ENCODE peak calls at places on chromosomes 6 and 20, in ten cellular contexts. R is stomach, H is A549, B is tibial nerve, N is sigmoid colon, Z is ovary, D is K562, J is HepG2, F is SK-N-SH, L is suprapubic skin. V is an unnamed sample.

GRCh38 chr6:52124126-52125121 is 37.0 kb upstream of the PKHD1 start:
- DNase-seq in L (no peak), R (no peak), B (no peak), Z (no peak), N (no peak), J (peak; percentile 8), H (no peak), D (no peak), F (no peak), V (no peak)

GRCh38 chr6:52893221-52893620 is 16.3 kb downstream of the GSTA3 start:
- DNase-seq in D (no peak), H (no peak), B (no peak), Z (no peak), F (no peak), J (no peak), N (no peak), L (no peak), R (no peak), V (no peak)

GRCh38 chr6:33790306-33790855 is 1.5 kb upstream of the LEMD2 start:
- DNase-seq in R (no peak), H (no peak), J (no peak), B (no peak), F (no peak), L (no peak), Z (no peak), D (no peak), N (no peak), V (no peak)

GRCh38 chr6:34067814-34068213 is 78.1 kb downstream of the GRM4 start:
- DNase-seq in L (no peak), Z (no peak), R (no peak), F (no peak), H (peak; percentile 37), J (no peak), N (no peak), D (no peak), B (no peak), V (no peak)

GRCh38 chr6:157531169-157531985 is 150.4 kb downstream of the ZDHHC14 start:
- DNase-seq in D (no peak), N (no peak), R (no peak), J (peak; percentile 100), L (no peak), F (no peak), B (no peak), H (no peak), Z (no peak), V (peak; percentile 78)

GRCh38 chr6:113909224-113909856 is 52.2 kb downstream of the MARCKS start:
- DNase-seq in D (peak; percentile 49), N (no peak), H (peak; percentile 47), L (no peak), J (peak; percentile 45), F (peak; percentile 63), Z (no peak), R (no peak), B (peak; percentile 42), V (no peak)

GRCh38 chr6:101399627-101399955 is 6.1 kb downstream of the GRIK2 start:
- DNase-seq in Z (no peak), D (no peak), N (no peak), H (no peak), B (no peak), L (no peak), R (no peak), J (no peak), F (peak; percentile 45), V (no peak)

GRCh38 chr20:513429-513828 is 30.2 kb downstream of the CSNK2A1 start:
- DNase-seq in Z (no peak), R (no peak), H (no peak), D (no peak), J (no peak), F (no peak), B (no peak), L (no peak), N (no peak), V (no peak)

GRCh38 chr20:33261465-33261864 is 21.5 kb upstream of the BPIFB1 start:
- DNase-seq in Z (no peak), F (no peak), R (no peak), L (no peak), J (no peak), H (peak; percentile 9), D (no peak), B (no peak), N (no peak), V (no peak)

GRCh38 chr20:33259371-33259770 is 23.6 kb downstream of the BPIFA1 start:
- DNase-seq in L (no peak), N (no peak), F (no peak), D (no peak), R (no peak), J (no peak), Z (no peak), B (no peak), H (no peak), V (no peak)

GRCh38 chr20:33263784-33264183 is 19.2 kb upstream of the BPIFB1 start:
- DNase-seq in N (no peak), F (no peak), Z (no peak), H (no peak), D (no peak), J (no peak), R (no peak), L (no peak), B (no peak), V (no peak)

GRCh38 chr20:33267691-33268090 is 15.3 kb upstream of the BPIFB1 start:
- DNase-seq in J (no peak), D (no peak), L (no peak), B (no peak), N (no peak), F (no peak), R (no peak), Z (no peak), H (no peak), V (no peak)

GRCh38 chr20:33262658-33263065 is 20.4 kb upstream of the BPIFB1 start:
- DNase-seq in F (peak; percentile 52), D (peak; percentile 30), R (peak; percentile 67), L (no peak), N (no peak), Z (no peak), J (peak; percentile 82), B (peak; percentile 33), H (peak; percentile 68), V (no peak)
- TF ChIP-seq EP300 in F (no peak), D (no peak), R (no peak), L (no peak), N (no peak), Z (no peak), J (no peak), B (no peak), H (no peak), V (no peak)

GRCh38 chr6:26205161-26205624 is 118.0 kb downstream of the HFE start:
- DNase-seq in J (peak; percentile 84), Z (peak; percentile 90), F (peak; percentile 49), N (peak; percentile 95), B (peak; percentile 68), H (peak; percentile 89), L (no peak), R (peak; percentile 77), D (peak; percentile 92), V (peak; percentile 89)

GRCh38 chr6:26205625-26206574 is 118.7 kb downstream of the HFE start:
- DNase-seq in J (peak; percentile 51), N (no peak), L (no peak), D (no peak), B (no peak), H (peak; percentile 84), F (peak; percentile 25), Z (no peak), R (no peak), V (peak; percentile 26)

GRCh38 chr6:26202201-26202611 is 115.0 kb downstream of the HFE start:
- DNase-seq in R (no peak), L (no peak), D (no peak), H (no peak), F (no peak), Z (no peak), B (no peak), N (no peak), J (no peak), V (no peak)

GRCh38 chr6:26202811-26203583 is 115.8 kb downstream of the HFE start:
- DNase-seq in H (no peak), J (no peak), D (no peak), R (no peak), B (no peak), F (no peak), L (no peak), N (no peak), Z (no peak), V (no peak)

DNA sequence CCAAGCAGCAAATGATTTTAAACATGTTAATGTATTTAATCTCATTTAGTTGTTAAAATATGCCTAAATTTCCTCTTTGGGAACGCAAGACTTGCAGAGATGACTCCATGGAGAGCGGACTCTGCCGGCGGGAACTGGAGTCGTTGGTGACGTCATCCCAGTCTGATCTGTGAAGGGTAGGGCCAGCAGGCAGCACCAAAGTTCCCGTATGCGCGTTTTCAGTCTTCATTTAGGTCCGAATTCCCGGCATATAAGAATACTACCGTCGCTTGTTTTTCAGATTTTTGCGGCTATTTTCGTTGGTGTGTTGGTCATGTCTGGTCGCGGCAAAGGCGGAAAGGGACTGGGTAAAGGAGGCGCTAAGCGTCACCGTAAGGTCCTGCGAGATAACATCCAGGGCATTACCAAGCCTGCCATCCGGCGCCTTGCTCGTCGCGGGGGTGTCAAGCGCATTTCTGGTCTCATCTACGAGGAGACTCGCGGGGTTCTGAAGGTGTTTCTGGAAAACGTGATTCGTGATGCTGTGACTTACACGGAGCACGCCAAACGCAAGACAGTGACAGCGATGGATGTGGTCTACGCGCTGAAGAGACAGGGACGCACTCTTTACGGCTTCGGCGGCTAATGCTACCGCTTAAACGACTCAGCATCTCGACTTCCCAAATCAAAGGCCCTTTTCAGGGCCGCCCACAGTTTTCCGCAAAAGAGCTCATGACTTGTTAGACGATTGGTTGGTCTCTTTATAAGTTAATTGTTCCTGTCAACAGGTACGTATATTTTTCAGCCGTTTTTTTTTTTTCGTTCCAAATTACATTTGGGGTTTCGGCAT is 117.3 kb downstream of the HFE start:
- DNase-seq in R (peak; percentile 91), D (peak; percentile 85), F (peak; percentile 83), Z (peak; percentile 91), J (peak; percentile 98), L (peak; percentile 94), N (peak; percentile 99), B (peak; percentile 98), H (peak; percentile 97), V (peak; percentile 95)
- TF ChIP-seq EP300 in R (no peak), D (peak; percentile 95), F (peak; percentile 97), Z (peak; percentile 80), J (peak; percentile 89), L (no peak), N (peak; percentile 81), B (peak; percentile 100), H (peak; percentile 57), V (peak; percentile 79)

GRCh38 chr6:30200551-30201281 is 12.5 kb downstream of the TRIM26 start:
- DNase-seq in H (no peak), Z (no peak), J (no peak), D (no peak), L (no peak), N (no peak), R (no peak), B (no peak), F (no peak), V (no peak)
- TF ChIP-seq EP300 in H (no peak), Z (no peak), J (no peak), D (no peak), L (no peak), N (no peak), R (no peak), B (no peak), F (no peak), V (no peak)

GRCh38 chr20:36481380-36482043 is 59.8 kb upstream of the MYL9 start:
- DNase-seq in D (peak; percentile 31), R (no peak), B (no peak), L (no peak), J (no peak), Z (no peak), N (no peak), F (no peak), H (no peak), V (no peak)

GRCh38 chr20:36480456-36481048 is 60.8 kb upstream of the MYL9 start:
- DNase-seq in R (no peak), N (no peak), L (no peak), F (no peak), J (no peak), B (no peak), D (no peak), Z (no peak), H (no peak), V (no peak)

GRCh38 chr20:36483919-36484808 is 57.2 kb upstream of the MYL9 start:
- DNase-seq in H (no peak), Z (no peak), R (peak; percentile 43), F (peak; percentile 63), L (no peak), N (no peak), B (no peak), J (no peak), D (no peak), V (no peak)

GRCh38 chr20:36483205-36483918 is 58.0 kb upstream of the MYL9 start:
- DNase-seq in R (no peak), J (no peak), H (no peak), L (no peak), Z (no peak), F (peak; percentile 69), D (no peak), N (no peak), B (no peak), V (no peak)

GRCh38 chr20:36482044-36482473 is 59.3 kb upstream of the MYL9 start:
- DNase-seq in L (peak; percentile 77), F (no peak), N (no peak), D (no peak), B (no peak), H (no peak), Z (no peak), R (peak; percentile 61), J (no peak), V (no peak)
- TF ChIP-seq EP300 in L (no peak), F (no peak), N (no peak), D (no peak), B (no peak), H (no peak), Z (no peak), R (no peak), J (no peak), V (no peak)

V was measured in transverse colon.